ENCODE peak calls at places on chromosome 22, in eight cellular contexts. One of them, this sample, is unnamed.

GRCh38 chr22:45253039-45253641 is 12.4 kb upstream of the KIAA0930 start:
- DNase-seq in PC-3: no peak
- DNase-seq in tibial artery: no peak
- DNase-seq in CD8-positive, alpha-beta memory T cell: no peak
- DNase-seq in RWPE1: no peak
- DNase-seq in thoracic aorta: no peak
- DNase-seq in SK-N-MC: no peak
- DNase-seq in mesendoderm: no peak
- DNase-seq in this sample: no peak

GRCh38 chr22:45908961-45909360 is 68.0 kb downstream of the WNT7B start:
- DNase-seq in PC-3: no peak
- DNase-seq in tibial artery: no peak
- DNase-seq in CD8-positive, alpha-beta memory T cell: no peak
- DNase-seq in RWPE1: no peak
- DNase-seq in thoracic aorta: no peak
- DNase-seq in SK-N-MC: no peak
- DNase-seq in mesendoderm: no peak
- DNase-seq in this sample: no peak

GRCh38 chr22:49993649-49994360 is 18.8 kb downstream of the IL17REL start:
- DNase-seq in PC-3: no peak
- DNase-seq in tibial artery: peak
- DNase-seq in CD8-positive, alpha-beta memory T cell: no peak
- DNase-seq in RWPE1: no peak
- DNase-seq in thoracic aorta: no peak
- DNase-seq in SK-N-MC: no peak
- DNase-seq in mesendoderm: no peak
- DNase-seq in this sample: peak

GRCh38 chr22:46657655-46657953 is 37.4 kb downstream of the GRAMD4 start:
- DNase-seq in PC-3: no peak
- DNase-seq in tibial artery: no peak
- DNase-seq in CD8-positive, alpha-beta memory T cell: no peak
- DNase-seq in RWPE1: no peak
- DNase-seq in thoracic aorta: no peak
- DNase-seq in SK-N-MC: no peak
- DNase-seq in mesendoderm: no peak
- DNase-seq in this sample: no peak

GRCh38 chr22:46173152-46173551 is 22.8 kb downstream of the PPARA start:
- DNase-seq in PC-3: no peak
- DNase-seq in tibial artery: no peak
- DNase-seq in CD8-positive, alpha-beta memory T cell: no peak
- DNase-seq in RWPE1: no peak
- DNase-seq in thoracic aorta: no peak
- DNase-seq in SK-N-MC: peak
- DNase-seq in mesendoderm: no peak
- DNase-seq in this sample: no peak

GRCh38 chr22:27987557-27987956 is 68.5 kb upstream of the PITPNB start:
- DNase-seq in PC-3: no peak
- DNase-seq in tibial artery: peak
- DNase-seq in CD8-positive, alpha-beta memory T cell: no peak
- DNase-seq in RWPE1: no peak
- DNase-seq in thoracic aorta: no peak
- DNase-seq in SK-N-MC: no peak
- DNase-seq in mesendoderm: peak
- DNase-seq in this sample: no peak

GRCh38 chr22:49754674-49755590 is 72.7 kb downstream of the BRD1 start:
- DNase-seq in PC-3: no peak
- DNase-seq in tibial artery: peak
- DNase-seq in CD8-positive, alpha-beta memory T cell: no peak
- DNase-seq in RWPE1: no peak
- DNase-seq in thoracic aorta: no peak
- DNase-seq in SK-N-MC: no peak
- DNase-seq in mesendoderm: no peak
- DNase-seq in this sample: no peak

GRCh38 chr22:27699676-27700075 is 101.9 kb downstream of the MN1 start:
- DNase-seq in PC-3: no peak
- DNase-seq in tibial artery: no peak
- DNase-seq in CD8-positive, alpha-beta memory T cell: no peak
- DNase-seq in RWPE1: no peak
- DNase-seq in thoracic aorta: no peak
- DNase-seq in SK-N-MC: no peak
- DNase-seq in mesendoderm: no peak
- DNase-seq in this sample: no peak

GRCh38 chr22:31952459-31952858 is 8.1 kb downstream of the YWHAH start:
- DNase-seq in PC-3: peak
- DNase-seq in tibial artery: no peak
- DNase-seq in CD8-positive, alpha-beta memory T cell: no peak
- DNase-seq in RWPE1: peak
- DNase-seq in thoracic aorta: no peak
- DNase-seq in SK-N-MC: no peak
- DNase-seq in mesendoderm: no peak
- DNase-seq in this sample: no peak

GRCh38 chr22:25668437-25668836 is 73.6 kb upstream of the MYO18B start:
- DNase-seq in PC-3: no peak
- DNase-seq in tibial artery: no peak
- DNase-seq in CD8-positive, alpha-beta memory T cell: no peak
- DNase-seq in RWPE1: no peak
- DNase-seq in thoracic aorta: no peak
- DNase-seq in SK-N-MC: no peak
- DNase-seq in mesendoderm: no peak
- DNase-seq in this sample: no peak

GRCh38 chr22:24592846-24593809 is at the start of gene LRRC75B:
- DNase-seq in PC-3: peak
- DNase-seq in tibial artery: peak
- DNase-seq in CD8-positive, alpha-beta memory T cell: no peak
- DNase-seq in RWPE1: peak
- DNase-seq in thoracic aorta: peak
- DNase-seq in SK-N-MC: no peak
- DNase-seq in mesendoderm: peak
- DNase-seq in this sample: peak

GRCh38 chr22:26330971-26331625 is 98.0 kb upstream of the ASPHD2 start:
- DNase-seq in PC-3: peak
- DNase-seq in tibial artery: no peak
- DNase-seq in CD8-positive, alpha-beta memory T cell: peak
- DNase-seq in RWPE1: peak
- DNase-seq in thoracic aorta: no peak
- DNase-seq in SK-N-MC: no peak
- DNase-seq in mesendoderm: peak
- DNase-seq in this sample: peak

GRCh38 chr22:20137671-20138416 is 6.2 kb downstream of the ZDHHC8 start:
- DNase-seq in PC-3: no peak
- DNase-seq in tibial artery: no peak
- DNase-seq in CD8-positive, alpha-beta memory T cell: no peak
- DNase-seq in RWPE1: no peak
- DNase-seq in thoracic aorta: no peak
- DNase-seq in SK-N-MC: no peak
- DNase-seq in mesendoderm: no peak
- DNase-seq in this sample: peak

GRCh38 chr22:20137113-20137512 is 5.5 kb downstream of the ZDHHC8 start:
- DNase-seq in PC-3: no peak
- DNase-seq in tibial artery: no peak
- DNase-seq in CD8-positive, alpha-beta memory T cell: no peak
- DNase-seq in RWPE1: no peak
- DNase-seq in thoracic aorta: no peak
- DNase-seq in SK-N-MC: no peak
- DNase-seq in mesendoderm: no peak
- DNase-seq in this sample: no peak

GRCh38 chr22:20138868-20139267 is 7.3 kb downstream of the ZDHHC8 start:
- DNase-seq in PC-3: no peak
- DNase-seq in tibial artery: no peak
- DNase-seq in CD8-positive, alpha-beta memory T cell: no peak
- DNase-seq in RWPE1: no peak
- DNase-seq in thoracic aorta: no peak
- DNase-seq in SK-N-MC: no peak
- DNase-seq in mesendoderm: no peak
- DNase-seq in this sample: no peak

GRCh38 chr22:20139391-20140106 is 7.9 kb downstream of the ZDHHC8 start:
- DNase-seq in PC-3: no peak
- DNase-seq in tibial artery: no peak
- DNase-seq in CD8-positive, alpha-beta memory T cell: no peak
- DNase-seq in RWPE1: no peak
- DNase-seq in thoracic aorta: no peak
- DNase-seq in SK-N-MC: no peak
- DNase-seq in mesendoderm: no peak
- DNase-seq in this sample: no peak

GRCh38 chr22:20138417-20138738 is 6.8 kb downstream of the ZDHHC8 start:
- DNase-seq in PC-3: no peak
- DNase-seq in tibial artery: no peak
- DNase-seq in CD8-positive, alpha-beta memory T cell: no peak
- DNase-seq in RWPE1: no peak
- DNase-seq in thoracic aorta: no peak
- DNase-seq in SK-N-MC: no peak
- DNase-seq in mesendoderm: no peak
- DNase-seq in this sample: no peak
- H3K27ac ChIP-seq in PC-3: no peak
- H3K27ac ChIP-seq in tibial artery: peak
- H3K27ac ChIP-seq in CD8-positive, alpha-beta memory T cell: no peak
- H3K27ac ChIP-seq in RWPE1: peak
- H3K27ac ChIP-seq in thoracic aorta: peak
- H3K27ac ChIP-seq in SK-N-MC: no peak
- H3K27ac ChIP-seq in mesendoderm: no peak
- H3K27ac ChIP-seq in this sample: peak

GRCh38 chr22:20256042-20256441 is 12.1 kb downstream of the RTN4R start:
- DNase-seq in PC-3: no peak
- DNase-seq in tibial artery: no peak
- DNase-seq in CD8-positive, alpha-beta memory T cell: no peak
- DNase-seq in RWPE1: no peak
- DNase-seq in thoracic aorta: no peak
- DNase-seq in SK-N-MC: no peak
- DNase-seq in mesendoderm: no peak
- DNase-seq in this sample: no peak

GRCh38 chr22:20257474-20258299 is 10.4 kb downstream of the RTN4R start:
- DNase-seq in PC-3: no peak
- DNase-seq in tibial artery: no peak
- DNase-seq in CD8-positive, alpha-beta memory T cell: no peak
- DNase-seq in RWPE1: no peak
- DNase-seq in thoracic aorta: no peak
- DNase-seq in SK-N-MC: no peak
- DNase-seq in mesendoderm: no peak
- DNase-seq in this sample: no peak

GRCh38 chr22:20254975-20255946 is 12.9 kb downstream of the RTN4R start:
- DNase-seq in PC-3: no peak
- DNase-seq in tibial artery: no peak
- DNase-seq in CD8-positive, alpha-beta memory T cell: no peak
- DNase-seq in RWPE1: no peak
- DNase-seq in thoracic aorta: no peak
- DNase-seq in SK-N-MC: no peak
- DNase-seq in mesendoderm: no peak
- DNase-seq in this sample: no peak

GRCh38 chr22:20258584-20259335 is 9.4 kb downstream of the RTN4R start:
- DNase-seq in PC-3: no peak
- DNase-seq in tibial artery: no peak
- DNase-seq in CD8-positive, alpha-beta memory T cell: no peak
- DNase-seq in RWPE1: no peak
- DNase-seq in thoracic aorta: no peak
- DNase-seq in SK-N-MC: no peak
- DNase-seq in mesendoderm: no peak
- DNase-seq in this sample: no peak

DNA sequence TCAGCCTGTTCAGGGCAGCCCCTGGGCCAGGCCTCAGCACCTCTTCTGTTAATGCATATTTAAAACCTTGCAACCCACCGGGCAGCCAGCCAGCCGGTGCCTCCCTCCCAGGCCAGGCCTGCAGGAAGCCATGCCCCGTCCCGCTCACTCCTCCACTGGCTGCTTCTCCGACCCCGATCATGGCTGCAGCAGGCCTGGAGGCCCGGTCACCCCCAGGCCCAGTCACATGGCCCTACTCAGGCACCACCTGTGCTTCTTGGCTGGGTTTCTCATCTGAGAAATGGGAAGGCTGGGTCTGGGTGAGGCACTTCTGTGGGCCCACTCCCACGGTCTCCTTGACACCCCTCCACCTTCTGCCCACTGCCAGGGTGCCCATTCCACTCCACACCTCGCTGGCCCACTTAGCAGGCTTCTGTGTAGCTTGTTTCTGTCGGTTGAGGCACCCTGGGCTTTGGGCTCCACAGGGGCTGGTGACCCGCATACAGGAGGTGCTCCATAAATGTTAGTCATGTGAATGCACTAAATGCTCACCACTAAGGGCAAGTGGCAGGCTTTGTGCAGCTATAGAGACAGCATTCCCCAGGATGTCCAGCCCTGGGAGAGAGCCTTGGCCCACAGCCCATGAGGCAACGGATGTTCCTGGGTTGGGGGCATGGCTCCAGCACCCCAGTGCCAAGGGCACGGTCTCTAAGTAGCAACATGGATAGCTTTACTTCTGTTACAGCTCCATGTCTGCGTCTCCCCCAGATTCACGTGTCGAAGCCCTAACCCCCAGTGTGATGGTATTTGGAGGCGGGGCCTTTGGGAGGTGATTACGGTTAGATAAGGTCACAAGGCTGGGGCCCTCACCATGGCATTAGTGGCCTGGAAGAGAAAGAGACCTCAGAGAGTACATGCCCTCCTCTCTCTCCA is 11.3 kb downstream of the RTN4R start:
- DNase-seq in PC-3: no peak
- DNase-seq in tibial artery: no peak
- DNase-seq in CD8-positive, alpha-beta memory T cell: no peak
- DNase-seq in RWPE1: no peak
- DNase-seq in thoracic aorta: no peak
- DNase-seq in SK-N-MC: no peak
- DNase-seq in mesendoderm: no peak
- DNase-seq in this sample: no peak
- H3K27ac ChIP-seq in PC-3: no peak
- H3K27ac ChIP-seq in tibial artery: no peak
- H3K27ac ChIP-seq in CD8-positive, alpha-beta memory T cell: no peak
- H3K27ac ChIP-seq in RWPE1: no peak
- H3K27ac ChIP-seq in thoracic aorta: no peak
- H3K27ac ChIP-seq in SK-N-MC: no peak
- H3K27ac ChIP-seq in mesendoderm: no peak
- H3K27ac ChIP-seq in this sample: peak

GRCh38 chr22:38034884-38035529 is 22.2 kb upstream of the PICK1 start:
- DNase-seq in PC-3: no peak
- DNase-seq in tibial artery: no peak
- DNase-seq in CD8-positive, alpha-beta memory T cell: no peak
- DNase-seq in RWPE1: no peak
- DNase-seq in thoracic aorta: no peak
- DNase-seq in SK-N-MC: peak
- DNase-seq in mesendoderm: no peak
- DNase-seq in this sample: no peak
- H3K27ac ChIP-seq in PC-3: peak
- H3K27ac ChIP-seq in tibial artery: peak
- H3K27ac ChIP-seq in CD8-positive, alpha-beta memory T cell: peak
- H3K27ac ChIP-seq in RWPE1: peak
- H3K27ac ChIP-seq in thoracic aorta: no peak
- H3K27ac ChIP-seq in SK-N-MC: no peak
- H3K27ac ChIP-seq in mesendoderm: no peak
- H3K27ac ChIP-seq in this sample: peak

DNA sequence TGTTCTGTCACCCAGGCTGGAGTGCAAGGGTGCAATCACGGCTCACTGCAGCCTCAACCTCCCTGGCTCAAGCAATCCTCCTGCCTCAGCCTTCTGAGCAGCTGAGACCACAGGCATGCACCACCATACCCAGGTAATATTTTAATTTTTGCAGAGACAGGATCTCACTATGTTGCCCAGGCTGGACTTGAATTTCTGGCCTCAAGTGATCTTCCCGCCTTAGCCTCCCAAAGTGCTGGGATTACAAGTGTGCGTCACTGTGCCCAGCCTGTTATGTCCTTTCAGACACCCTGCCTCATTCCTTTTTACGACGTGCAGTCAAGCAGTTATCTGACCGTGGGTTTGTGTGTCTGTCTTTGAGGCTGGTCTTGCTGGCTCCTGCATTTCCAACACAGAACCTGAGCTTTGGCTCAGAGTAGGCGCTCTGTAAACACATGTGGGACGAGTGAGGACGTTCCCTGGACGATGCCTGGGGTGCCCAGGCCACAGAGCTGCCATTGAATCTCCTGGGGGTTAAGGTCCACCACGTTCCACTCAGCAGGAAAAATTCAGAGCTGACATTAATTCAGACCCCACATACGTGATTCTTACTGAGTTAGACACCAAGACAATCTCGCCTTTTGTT is 21.6 kb upstream of the EMID1 start:
- DNase-seq in PC-3: no peak
- DNase-seq in tibial artery: peak
- DNase-seq in CD8-positive, alpha-beta memory T cell: no peak
- DNase-seq in RWPE1: no peak
- DNase-seq in thoracic aorta: no peak
- DNase-seq in SK-N-MC: no peak
- DNase-seq in mesendoderm: no peak
- DNase-seq in this sample: no peak
- H3K27ac ChIP-seq in PC-3: no peak
- H3K27ac ChIP-seq in tibial artery: no peak
- H3K27ac ChIP-seq in CD8-positive, alpha-beta memory T cell: no peak
- H3K27ac ChIP-seq in RWPE1: no peak
- H3K27ac ChIP-seq in thoracic aorta: no peak
- H3K27ac ChIP-seq in SK-N-MC: no peak
- H3K27ac ChIP-seq in mesendoderm: no peak
- H3K27ac ChIP-seq in this sample: no peak

This sample was measured in dorsolateral prefrontal cortex.